ENCODE peak calls at places on chromosomes 12 and 14, in four cellular contexts. One of them, this sample, is unnamed.

GRCh38 chr12:52058631-52059324 is 7.5 kb downstream of the NR4A1 start:
- DNase-seq in astrocyte of the cerebellum: no peak
- DNase-seq in fibroblast of pulmonary artery: peak
- DNase-seq in cardiac fibroblast: peak
- DNase-seq in this sample: peak

GRCh38 chr12:113232787-113233585 is 11.7 kb downstream of the TPCN1 start:
- DNase-seq in astrocyte of the cerebellum: peak
- DNase-seq in fibroblast of pulmonary artery: no peak
- DNase-seq in cardiac fibroblast: no peak
- DNase-seq in this sample: no peak

GRCh38 chr12:121357331-121357730 is 5.1 kb upstream of the ANAPC5 start:
- DNase-seq in astrocyte of the cerebellum: no peak
- DNase-seq in fibroblast of pulmonary artery: no peak
- DNase-seq in cardiac fibroblast: no peak
- DNase-seq in this sample: no peak

GRCh38 chr14:103521438-103521961 is 1.1 kb downstream of the CKB start:
- DNase-seq in astrocyte of the cerebellum: no peak
- DNase-seq in fibroblast of pulmonary artery: no peak
- DNase-seq in cardiac fibroblast: no peak
- DNase-seq in this sample: no peak

GRCh38 chr12:70839544-70839943 is 81.0 kb downstream of the PTPRR start:
- DNase-seq in astrocyte of the cerebellum: no peak
- DNase-seq in fibroblast of pulmonary artery: no peak
- DNase-seq in cardiac fibroblast: no peak
- DNase-seq in this sample: no peak

GRCh38 chr12:100868487-100868886 is 73.9 kb downstream of the ANO4 start:
- DNase-seq in astrocyte of the cerebellum: peak
- DNase-seq in fibroblast of pulmonary artery: peak
- DNase-seq in cardiac fibroblast: peak
- DNase-seq in this sample: peak

GRCh38 chr12:107632246-107632645 is 53.4 kb upstream of the PWP1 start:
- DNase-seq in astrocyte of the cerebellum: no peak
- DNase-seq in fibroblast of pulmonary artery: peak
- DNase-seq in cardiac fibroblast: no peak
- DNase-seq in this sample: peak

GRCh38 chr14:24249230-24250021 is 7.0 kb upstream of the TINF2 start:
- DNase-seq in astrocyte of the cerebellum: no peak
- DNase-seq in fibroblast of pulmonary artery: no peak
- DNase-seq in cardiac fibroblast: no peak
- DNase-seq in this sample: no peak

GRCh38 chr14:38605193-38606114 is 349.6 kb upstream of the CLEC14A start:
- DNase-seq in astrocyte of the cerebellum: no peak
- DNase-seq in fibroblast of pulmonary artery: peak
- DNase-seq in cardiac fibroblast: peak
- DNase-seq in this sample: no peak

GRCh38 chr12:53569174-53569557 is 57.0 kb downstream of the ATF7 start:
- DNase-seq in astrocyte of the cerebellum: no peak
- DNase-seq in fibroblast of pulmonary artery: peak
- DNase-seq in cardiac fibroblast: peak
- DNase-seq in this sample: peak

GRCh38 chr14:101070540-101071492 is 167.3 kb upstream of the RTL1 start:
- DNase-seq in astrocyte of the cerebellum: no peak
- DNase-seq in fibroblast of pulmonary artery: no peak
- DNase-seq in cardiac fibroblast: no peak
- DNase-seq in this sample: no peak

GRCh38 chr14:22653012-22653621 is 9.0 kb upstream of the OR6J1 start:
- DNase-seq in astrocyte of the cerebellum: peak
- DNase-seq in fibroblast of pulmonary artery: peak
- DNase-seq in cardiac fibroblast: peak
- DNase-seq in this sample: peak

GRCh38 chr12:109737631-109738030 is 24.0 kb downstream of the FAM222A start:
- DNase-seq in astrocyte of the cerebellum: no peak
- DNase-seq in fibroblast of pulmonary artery: no peak
- DNase-seq in cardiac fibroblast: no peak
- DNase-seq in this sample: no peak

GRCh38 chr14:91977909-91978308 is 30.4 kb upstream of the FBLN5 start:
- DNase-seq in astrocyte of the cerebellum: no peak
- DNase-seq in fibroblast of pulmonary artery: no peak
- DNase-seq in cardiac fibroblast: no peak
- DNase-seq in this sample: no peak
- TF ChIP-seq CTCF in astrocyte of the cerebellum: no peak
- TF ChIP-seq CTCF in fibroblast of pulmonary artery: no peak
- TF ChIP-seq CTCF in cardiac fibroblast: no peak
- TF ChIP-seq CTCF in this sample: no peak

GRCh38 chr12:49673446-49674317 is 33.5 kb downstream of the FMNL3 start:
- DNase-seq in astrocyte of the cerebellum: peak
- DNase-seq in fibroblast of pulmonary artery: peak
- DNase-seq in cardiac fibroblast: peak
- DNase-seq in this sample: peak
- TF ChIP-seq CTCF in astrocyte of the cerebellum: no peak
- TF ChIP-seq CTCF in fibroblast of pulmonary artery: peak
- TF ChIP-seq CTCF in cardiac fibroblast: peak
- TF ChIP-seq CTCF in this sample: peak

GRCh38 chr12:39365364-39366001 is 77.4 kb downstream of the KIF21A start:
- DNase-seq in astrocyte of the cerebellum: no peak
- DNase-seq in fibroblast of pulmonary artery: peak
- DNase-seq in cardiac fibroblast: peak
- DNase-seq in this sample: no peak
- TF ChIP-seq CTCF in astrocyte of the cerebellum: no peak
- TF ChIP-seq CTCF in fibroblast of pulmonary artery: peak
- TF ChIP-seq CTCF in cardiac fibroblast: no peak
- TF ChIP-seq CTCF in this sample: no peak

GRCh38 chr12:48712209-48712608 is 4.3 kb downstream of the CCNT1 start:
- DNase-seq in astrocyte of the cerebellum: no peak
- DNase-seq in fibroblast of pulmonary artery: no peak
- DNase-seq in cardiac fibroblast: no peak
- DNase-seq in this sample: no peak

GRCh38 chr12:48717252-48717695 is 767 bp upstream of the CCNT1 start:
- DNase-seq in astrocyte of the cerebellum: no peak
- DNase-seq in fibroblast of pulmonary artery: no peak
- DNase-seq in cardiac fibroblast: peak
- DNase-seq in this sample: peak

GRCh38 chr12:48716168-48716492 is 377 bp downstream of the CCNT1 start:
- DNase-seq in astrocyte of the cerebellum: no peak
- DNase-seq in fibroblast of pulmonary artery: no peak
- DNase-seq in cardiac fibroblast: no peak
- DNase-seq in this sample: no peak

DNA sequence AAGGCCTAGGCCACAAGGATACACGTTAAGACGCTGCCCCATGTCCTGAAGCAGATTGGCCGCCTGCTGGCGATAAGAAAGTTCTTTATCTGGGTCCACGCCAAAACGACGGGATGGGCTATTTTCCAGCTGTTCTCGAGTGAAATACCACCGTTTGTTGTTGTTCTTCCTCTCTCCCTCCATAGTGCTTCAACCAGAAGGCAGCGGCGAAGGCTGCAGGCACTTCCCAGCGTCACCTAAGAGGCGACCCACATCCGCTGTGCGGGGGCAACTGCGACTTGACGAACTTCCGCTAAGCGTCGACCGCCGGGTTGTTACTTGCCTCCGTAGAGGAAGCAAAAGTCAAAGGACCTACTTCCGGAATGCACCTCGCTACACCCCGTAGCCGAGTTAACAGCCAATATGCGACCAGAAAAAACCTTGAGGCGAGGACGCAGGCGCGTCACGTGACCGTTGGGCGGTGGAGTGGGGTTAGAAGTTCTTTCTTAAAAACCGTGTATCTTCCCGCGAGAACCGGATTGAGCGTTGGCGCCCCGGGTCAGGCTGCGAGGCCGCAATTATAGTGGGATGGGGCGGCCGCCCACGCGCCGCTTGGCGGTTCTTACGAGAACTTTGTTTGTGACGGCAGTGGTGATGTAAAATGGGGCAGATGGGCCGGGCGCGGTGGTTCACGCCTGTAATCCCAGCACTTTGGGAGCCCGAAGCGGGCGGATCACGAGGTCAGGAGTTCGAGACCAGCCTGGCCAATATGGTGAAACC is at the start of gene CCNT1:
- DNase-seq in astrocyte of the cerebellum: peak
- DNase-seq in fibroblast of pulmonary artery: peak
- DNase-seq in cardiac fibroblast: peak
- DNase-seq in this sample: peak
- TF ChIP-seq CTCF in astrocyte of the cerebellum: peak
- TF ChIP-seq CTCF in fibroblast of pulmonary artery: peak
- TF ChIP-seq CTCF in cardiac fibroblast: peak
- TF ChIP-seq CTCF in this sample: peak

DNA sequence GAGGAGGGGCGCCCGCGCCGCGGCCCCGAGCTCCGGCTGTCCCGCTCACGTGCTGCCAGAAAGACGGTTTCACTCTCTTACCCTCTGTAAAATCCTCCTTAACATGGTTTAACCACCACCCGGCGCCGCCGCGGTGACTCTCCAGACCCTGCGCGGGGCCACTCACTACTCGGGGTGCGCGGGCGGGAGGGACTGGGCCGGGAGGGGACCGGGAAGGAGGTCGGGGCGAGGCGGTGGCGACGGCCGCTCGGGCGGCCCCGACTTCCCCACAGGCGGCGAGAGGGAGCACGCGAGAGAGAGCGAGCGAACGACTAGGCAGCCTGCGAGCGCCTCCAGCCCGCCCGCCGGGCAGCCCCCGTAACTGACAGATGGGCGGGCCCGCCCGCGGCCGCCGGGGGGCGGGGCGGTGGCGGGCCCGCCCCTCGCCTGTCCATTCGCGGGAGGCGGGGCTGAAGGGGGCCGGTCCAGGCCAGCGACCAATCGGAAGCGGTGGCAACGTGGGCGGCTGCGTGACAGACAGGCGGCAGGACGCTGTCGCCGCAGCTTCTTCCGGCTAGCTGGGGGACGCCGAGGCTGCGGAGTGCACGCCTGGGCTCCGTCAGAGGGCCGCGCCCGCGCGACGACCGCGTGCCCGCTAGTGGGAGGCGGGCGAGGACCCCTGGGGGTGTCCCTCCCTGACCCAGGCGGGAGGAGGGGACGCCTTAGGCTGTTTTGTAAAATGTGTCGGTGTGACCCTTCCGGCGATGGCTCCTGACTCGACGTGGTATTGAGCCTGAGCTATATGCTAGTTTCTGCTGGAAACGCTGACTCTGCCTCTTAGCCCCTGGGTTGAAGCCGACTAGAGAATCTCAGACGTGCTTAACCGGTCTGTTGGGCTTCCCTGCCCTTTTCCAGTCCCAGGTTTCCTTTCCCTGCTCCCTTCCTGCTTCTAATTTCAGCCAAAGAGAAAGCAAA is at the start of gene EEA1:
- DNase-seq in astrocyte of the cerebellum: peak
- DNase-seq in fibroblast of pulmonary artery: peak
- DNase-seq in cardiac fibroblast: peak
- DNase-seq in this sample: peak
- TF ChIP-seq CTCF in astrocyte of the cerebellum: no peak
- TF ChIP-seq CTCF in fibroblast of pulmonary artery: no peak
- TF ChIP-seq CTCF in cardiac fibroblast: no peak
- TF ChIP-seq CTCF in this sample: peak

DNA sequence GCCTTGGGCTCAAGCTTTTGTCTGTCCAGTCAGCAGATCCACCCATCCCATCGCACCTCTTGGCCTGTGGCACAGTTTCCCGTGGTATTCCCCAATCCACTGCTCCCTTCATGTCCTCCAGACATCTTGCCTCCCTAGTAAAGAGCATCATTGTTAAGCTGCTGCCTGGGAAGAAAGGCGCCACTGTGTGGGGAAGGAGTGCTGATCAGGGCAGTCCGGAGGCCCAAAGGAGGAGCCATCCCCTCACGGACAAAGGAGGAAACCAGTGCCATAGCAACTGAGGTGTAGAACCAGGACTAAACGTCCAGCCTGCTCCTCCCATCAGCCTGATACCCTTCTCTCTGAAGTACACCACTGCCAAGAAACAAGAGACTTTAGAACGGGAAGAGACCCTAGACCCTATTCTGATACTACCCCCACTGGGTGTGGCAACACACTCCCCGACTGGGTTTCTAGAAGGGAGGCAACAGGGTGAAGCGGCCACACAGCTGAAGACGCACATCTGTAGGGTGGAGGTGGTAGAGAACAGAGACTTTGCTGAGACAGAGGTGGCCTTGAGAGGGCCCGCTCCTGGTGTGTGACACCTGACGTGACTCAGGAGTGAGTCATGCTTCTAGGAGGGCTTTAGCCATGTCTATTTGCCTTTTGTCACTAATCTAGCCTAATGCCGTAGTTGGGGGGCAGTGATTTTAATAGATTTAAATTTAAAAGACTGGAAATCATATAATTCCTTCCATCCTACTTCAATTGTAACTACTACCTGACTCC is 185.0 kb downstream of the DPF3 start:
- DNase-seq in astrocyte of the cerebellum: no peak
- DNase-seq in fibroblast of pulmonary artery: no peak
- DNase-seq in cardiac fibroblast: no peak
- DNase-seq in this sample: no peak
- TF ChIP-seq CTCF in astrocyte of the cerebellum: no peak
- TF ChIP-seq CTCF in fibroblast of pulmonary artery: no peak
- TF ChIP-seq CTCF in cardiac fibroblast: no peak
- TF ChIP-seq CTCF in this sample: no peak

DNA sequence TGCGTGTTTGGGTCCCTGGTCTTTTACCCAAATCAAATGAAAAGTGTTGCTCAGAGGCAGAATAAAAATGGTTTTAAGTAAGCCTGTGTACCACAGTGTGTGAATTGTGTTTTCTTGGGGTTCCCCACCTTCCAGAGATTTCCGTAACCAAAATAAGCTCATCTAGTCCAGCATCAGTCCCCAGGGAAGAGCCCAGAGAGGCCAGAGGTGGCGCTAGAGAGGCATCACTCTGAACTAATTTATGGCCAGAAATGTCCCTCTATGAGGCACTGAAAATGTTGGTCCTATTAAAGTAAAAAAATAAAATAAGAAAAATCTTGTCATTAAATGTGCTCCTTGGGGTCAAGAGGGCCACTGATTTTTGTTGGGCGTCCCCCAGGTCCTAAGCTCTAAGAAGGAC is 24.9 kb upstream of the PRKAB1 start:
- DNase-seq in astrocyte of the cerebellum: no peak
- DNase-seq in fibroblast of pulmonary artery: no peak
- DNase-seq in cardiac fibroblast: no peak
- DNase-seq in this sample: no peak
- TF ChIP-seq CTCF in astrocyte of the cerebellum: peak
- TF ChIP-seq CTCF in fibroblast of pulmonary artery: peak
- TF ChIP-seq CTCF in cardiac fibroblast: peak
- TF ChIP-seq CTCF in this sample: peak

DNA sequence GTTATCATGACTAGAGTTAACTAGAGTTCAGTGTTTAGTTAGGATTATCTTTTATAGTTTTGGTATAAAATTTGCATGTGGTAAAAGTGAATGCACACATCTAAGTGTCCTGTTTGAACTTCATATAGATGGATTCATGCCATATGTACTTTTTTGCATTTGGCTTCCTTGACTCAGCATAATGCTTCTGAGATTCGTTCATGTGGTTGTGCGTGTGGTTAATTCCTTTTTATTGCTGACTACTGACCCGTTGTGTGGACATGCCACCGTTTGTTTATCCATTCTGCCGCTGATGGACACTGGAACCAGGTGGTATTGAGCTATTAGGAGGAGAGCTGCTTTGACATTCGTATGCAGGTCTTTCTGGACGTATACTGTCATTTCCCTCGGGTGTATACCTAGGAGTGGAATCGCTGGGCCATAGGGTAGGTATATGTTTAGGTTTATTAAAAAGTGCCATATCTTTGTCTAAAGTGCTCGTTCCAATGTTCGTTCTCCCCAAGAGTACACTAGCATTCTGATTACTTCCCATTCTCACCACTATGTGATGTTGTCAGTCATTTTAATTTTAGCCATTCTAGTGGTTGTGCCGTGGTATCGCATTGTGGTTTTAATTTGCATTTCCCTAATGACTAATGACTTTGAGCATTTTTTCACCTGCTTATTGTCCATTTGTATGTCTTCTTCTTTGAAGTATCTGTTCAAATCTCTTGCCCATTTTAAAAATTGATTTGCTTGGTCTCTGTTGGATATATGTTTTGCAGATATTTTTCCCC is 37.7 kb downstream of the RIN3 start:
- DNase-seq in astrocyte of the cerebellum: no peak
- DNase-seq in fibroblast of pulmonary artery: no peak
- DNase-seq in cardiac fibroblast: no peak
- DNase-seq in this sample: no peak
- TF ChIP-seq CTCF in astrocyte of the cerebellum: peak
- TF ChIP-seq CTCF in fibroblast of pulmonary artery: no peak
- TF ChIP-seq CTCF in cardiac fibroblast: no peak
- TF ChIP-seq CTCF in this sample: no peak